ENCODE peak calls at places on chromosomes 5 and 9, in six cellular contexts. K is AG09319; T is adrenal gland; W is tibial artery; Z is stimulated activated CD8-positive, alpha-beta memory T cell treated with anti-CD3 and anti-CD28 coated beads, Interleukin-4, amount 100 ng/mL, for 48 hours; X is IMR-90. D is an unnamed sample.

GRCh38 chr5:149152317-149152746 is 11.0 kb downstream of the ABLIM3 start:
- DNase-seq in K (no peak), T (no peak), W (no peak), Z (no peak), X (peak), D (no peak)

GRCh38 chr5:120544043-120544442 is 79.9 kb downstream of the PRR16 start:
- DNase-seq in K (no peak), T (no peak), W (no peak), Z (no peak), X (peak), D (no peak)

GRCh38 chr9:17731308-17731707 is 152.4 kb downstream of the SH3GL2 start:
- DNase-seq in K (no peak), T (no peak), W (no peak), Z (no peak), X (no peak), D (no peak)

GRCh38 chr5:99747342-99747741 is 787.8 kb upstream of the FAM174A start:
- DNase-seq in K (no peak), T (no peak), W (no peak), Z (no peak), X (no peak), D (no peak)

GRCh38 chr5:27906911-27907590 is 868.7 kb upstream of the CDH9 start:
- DNase-seq in K (no peak), T (no peak), W (no peak), Z (no peak), X (no peak), D (no peak)

GRCh38 chr5:85049020-85049419 is 664.3 kb upstream of the EDIL3 start:
- DNase-seq in K (no peak), T (no peak), W (no peak), Z (no peak), X (peak), D (no peak)

GRCh38 chr9:131405429-131405828 is 11.5 kb downstream of the PRRC2B start:
- DNase-seq in K (no peak), T (no peak), W (no peak), Z (no peak), X (peak), D (no peak)

GRCh38 chr9:4491621-4491975 is 1.3 kb downstream of the SLC1A1 start:
- DNase-seq in K (no peak), T (no peak), W (no peak), Z (no peak), X (no peak), D (no peak)

GRCh38 chr5:143164557-143164956 is 238.9 kb downstream of the NR3C1 start:
- DNase-seq in K (no peak), T (no peak), W (no peak), Z (no peak), X (peak), D (no peak)

D was measured in NCI-H1417.